ENCODE peak calls at places on chromosome 5, in five cellular contexts. K is coronary artery, P is transverse colon, D is heart left ventricle, B is neural progenitor cell. N is an unnamed sample.

GRCh38 chr5:145347026-145347616 is 488.0 kb downstream of the PRELID2 start:
- DNase-seq in P (no peak), B (peak), K (no peak), D (no peak), N (no peak)

GRCh38 chr5:96330532-96331140 is 102.4 kb downstream of the PCSK1 start:
- DNase-seq in K (no peak), D (no peak), P (no peak), B (no peak), N (no peak)

GRCh38 chr5:2134543-2135299 is 252.0 kb upstream of the IRX4 start:
- DNase-seq in D (no peak), B (no peak), K (peak), P (no peak), N (no peak)

GRCh38 chr5:130032807-130033206 is 128.5 kb downstream of the CHSY3 start:
- DNase-seq in D (peak), K (peak), B (no peak), P (no peak), N (no peak)

GRCh38 chr5:154446183-154447073 is 631 bp downstream of the SAP30L start:
- DNase-seq in B (peak), P (peak), K (peak), D (peak), N (peak)

GRCh38 chr5:110880413-110880812 is 141.6 kb downstream of the SLC25A46 start:
- DNase-seq in K (no peak), P (no peak), B (no peak), D (peak), N (no peak)

GRCh38 chr5:39062530-39062929 is 11.7 kb downstream of the RICTOR start:
- DNase-seq in D (no peak), K (no peak), P (no peak), B (no peak), N (no peak)

GRCh38 chr5:147658293-147658932 is 124.1 kb downstream of the JAKMIP2 start:
- DNase-seq in D (no peak), K (no peak), B (peak), P (no peak), N (no peak)

GRCh38 chr5:69217154-69217731 is 17.4 kb upstream of the CDK7 start:
- DNase-seq in K (no peak), D (no peak), B (no peak), P (peak), N (no peak)

GRCh38 chr5:33756481-33756880 is 135.3 kb downstream of the ADAMTS12 start:
- DNase-seq in P (no peak), D (no peak), K (no peak), B (no peak), N (no peak)

GRCh38 chr5:33850100-33850594 is 41.6 kb downstream of the ADAMTS12 start:
- DNase-seq in P (no peak), B (peak), D (no peak), K (no peak), N (no peak)

GRCh38 chr5:34660444-34660843 is 4.3 kb downstream of the RAI14 start:
- DNase-seq in B (no peak), D (no peak), P (no peak), K (no peak), N (no peak)

GRCh38 chr5:11273180-11273882 is 512.3 kb upstream of the DAP start:
- DNase-seq in B (no peak), D (no peak), K (no peak), P (no peak), N (no peak)

GRCh38 chr5:135826221-135826525 is 8.3 kb upstream of the SLC25A48 start:
- DNase-seq in P (no peak), D (no peak), K (peak), B (no peak), N (no peak)

GRCh38 chr5:3212869-3213268 is 382.8 kb upstream of the IRX1 start:
- DNase-seq in P (no peak), K (peak), B (no peak), D (no peak), N (no peak)

GRCh38 chr5:169856571-169856970 is 123.7 kb downstream of the INSYN2B start:
- DNase-seq in P (no peak), B (no peak), K (no peak), D (no peak), N (no peak)

GRCh38 chr5:139658501-139658927 is 10.4 kb downstream of the CXXC5 start:
- DNase-seq in B (no peak), P (no peak), D (peak), K (no peak), N (no peak)
- H3K27ac ChIP-seq in B (no peak), P (peak), D (peak), K (peak), N (peak)

GRCh38 chr5:55633574-55634203 is 78.4 kb downstream of the SLC38A9 start:
- DNase-seq in P (peak), B (no peak), K (no peak), D (peak), N (no peak)
- H3K4me3 ChIP-seq in P (no peak), B (no peak), K (peak), D (peak), N (no peak)

GRCh38 chr5:138937392-138938387 is 62.6 kb upstream of the LRRTM2 start:
- DNase-seq in P (no peak), B (no peak), D (no peak), K (no peak), N (peak)
- H3K27ac ChIP-seq in P (no peak), B (no peak), D (no peak), K (peak), N (no peak)

GRCh38 chr5:93585054-93585751 is 2.2 kb downstream of the NR2F1 start:
- DNase-seq in B (peak), K (no peak), P (no peak), D (no peak), N (peak)
- H3K4me3 ChIP-seq in B (peak), K (peak), P (peak), D (peak), N (peak)

GRCh38 chr5:80187691-80188090 is 68.2 kb downstream of the SERINC5 start:
- DNase-seq in D (no peak), K (no peak), P (no peak), B (no peak), N (no peak)

GRCh38 chr5:80185095-80185494 is 70.8 kb downstream of the SERINC5 start:
- DNase-seq in K (no peak), P (no peak), D (no peak), B (no peak), N (no peak)

GRCh38 chr5:80189201-80189600 is 66.6 kb downstream of the SERINC5 start:
- DNase-seq in P (no peak), B (no peak), D (no peak), K (no peak), N (no peak)

GRCh38 chr5:80186634-80187033 is 69.2 kb downstream of the SERINC5 start:
- DNase-seq in D (no peak), K (no peak), P (peak), B (no peak), N (no peak)

GRCh38 chr5:80187274-80187673 is 68.6 kb downstream of the SERINC5 start:
- DNase-seq in P (no peak), K (no peak), B (no peak), D (no peak), N (no peak)
- H3K27ac ChIP-seq in P (peak), K (no peak), B (peak), D (no peak), N (no peak)

GRCh38 chr5:113117543-113118110 is 141.0 kb downstream of the DCP2 start:
- DNase-seq in D (no peak), K (no peak), B (no peak), P (no peak), N (no peak)
- H3K4me3 ChIP-seq in D (no peak), K (no peak), B (no peak), P (no peak), N (no peak)

GRCh38 chr5:56973473-56973872 is 21.6 kb upstream of the MIER3 start:
- DNase-seq in D (no peak), P (no peak), K (no peak), B (no peak), N (no peak)
- H3K27ac ChIP-seq in D (no peak), P (no peak), K (no peak), B (no peak), N (no peak)

N was measured in SJSA1.